ENCODE peak calls at places on chromosomes 6 and 20, in ten cellular contexts. U is cardiac muscle cell, B is epithelial cell of esophagus, P is fibroblast of the aortic adventitia, S is brain microvascular endothelial cell, T is RWPE1, I is nephron progenitor cell, M is coronary artery, O is lung, N is endothelial cell. V is an unnamed sample.

GRCh38 chr20:57662313-57663240 is 42.4 kb upstream of the ZBP1 start:
- DNase-seq in T (no peak), M (peak; percentile 72), U (no peak), N (no peak), B (no peak), I (peak; percentile 31), S (no peak), O (no peak), P (no peak), V (no peak)

GRCh38 chr6:28263946-28264345 is 3.0 kb upstream of the ZSCAN26 start:
- DNase-seq in S (no peak), N (no peak), I (no peak), M (no peak), P (no peak), U (no peak), B (no peak), T (no peak), O (no peak), V (no peak)

GRCh38 chr6:27829453-27830211 is 82.6 kb downstream of the OR2B2 start:
- DNase-seq in O (no peak), P (no peak), T (no peak), M (no peak), B (peak; percentile 13), I (no peak), S (no peak), U (no peak), N (no peak), V (no peak)

GRCh38 chr6:43901330-43902230 is 131.6 kb downstream of the VEGFA start:
- DNase-seq in S (no peak), I (no peak), N (no peak), M (no peak), T (no peak), P (no peak), B (no peak), U (no peak), O (no peak), V (no peak)

GRCh38 chr6:89985744-89986493 is 91.7 kb downstream of the GJA10 start:
- DNase-seq in N (no peak), B (no peak), M (no peak), T (no peak), O (no peak), P (peak; percentile 19), U (peak; percentile 83), I (no peak), S (peak; percentile 86), V (no peak)

GRCh38 chr20:62010551-62011402 is 54.9 kb downstream of the TAF4 start:
- DNase-seq in O (peak; percentile 48), I (peak; percentile 66), T (peak; percentile 80), S (peak; percentile 49), U (peak; percentile 64), B (peak; percentile 60), P (peak; percentile 65), N (peak; percentile 65), M (no peak), V (no peak)

GRCh38 chr20:10509411-10509810 is 74.3 kb downstream of the SLX4IP start:
- DNase-seq in B (no peak), S (no peak), M (no peak), P (no peak), N (no peak), O (no peak), T (no peak), I (no peak), U (no peak), V (no peak)

GRCh38 chr6:39003072-39003471 is 45.5 kb upstream of the GLP1R start:
- DNase-seq in O (no peak), S (no peak), U (peak; percentile 2), N (peak; percentile 69), T (no peak), B (peak; percentile 12), I (peak; percentile 26), M (no peak), P (no peak), V (no peak)

GRCh38 chr6:6494677-6495076 is 93.8 kb upstream of the LY86 start:
- DNase-seq in N (peak; percentile 79), M (no peak), O (peak; percentile 38), I (peak; percentile 61), U (no peak), P (no peak), S (no peak), B (peak; percentile 75), T (peak; percentile 44), V (no peak)

GRCh38 chr6:157079277-157079676 is 244.0 kb downstream of the TMEM242 start:
- DNase-seq in N (no peak), U (no peak), B (peak; percentile 20), O (no peak), I (no peak), T (no peak), P (no peak), S (no peak), M (no peak), V (no peak)

GRCh38 chr20:62161347-62161746 is 17.8 kb downstream of the SS18L1 start:
- DNase-seq in B (peak; percentile 87), P (no peak), U (peak; percentile 89), O (no peak), T (peak; percentile 98), N (no peak), I (no peak), S (peak; percentile 62), M (no peak), V (no peak)

GRCh38 chr6:118335325-118335724 is 212.8 kb upstream of the PLN start:
- DNase-seq in U (no peak), S (no peak), I (no peak), P (no peak), B (no peak), M (no peak), O (no peak), T (no peak), N (no peak), V (no peak)

GRCh38 chr6:147947521-147947920 is 395.1 kb upstream of the SASH1 start:
- DNase-seq in B (peak; percentile 27), N (no peak), M (no peak), U (peak; percentile 81), T (no peak), S (no peak), I (no peak), O (no peak), P (no peak), V (no peak)

GRCh38 chr6:163420315-163420667 is 5.8 kb downstream of the QKI start:
- DNase-seq in I (no peak), T (no peak), N (no peak), M (no peak), P (peak; percentile 20), S (no peak), U (no peak), B (no peak), O (no peak), V (no peak)
- TF ChIP-seq CTCF in I (no peak), T (no peak), N (no peak), M (no peak), P (no peak), S (no peak), U (no peak), B (no peak), O (no peak), V (no peak)

GRCh38 chr6:15623282-15624116 is 39.3 kb downstream of the DTNBP1 start:
- DNase-seq in P (peak; percentile 64), O (no peak), U (peak; percentile 53), I (no peak), N (no peak), S (no peak), T (peak; percentile 13), B (peak; percentile 23), M (no peak), V (no peak)
- TF ChIP-seq CTCF in P (peak; percentile 46), O (no peak), U (peak; percentile 47), I (peak; percentile 84), N (peak; percentile 89), S (peak; percentile 3), T (peak; percentile 74), B (peak; percentile 7), M (peak; percentile 79), V (peak; percentile 63)

DNA sequence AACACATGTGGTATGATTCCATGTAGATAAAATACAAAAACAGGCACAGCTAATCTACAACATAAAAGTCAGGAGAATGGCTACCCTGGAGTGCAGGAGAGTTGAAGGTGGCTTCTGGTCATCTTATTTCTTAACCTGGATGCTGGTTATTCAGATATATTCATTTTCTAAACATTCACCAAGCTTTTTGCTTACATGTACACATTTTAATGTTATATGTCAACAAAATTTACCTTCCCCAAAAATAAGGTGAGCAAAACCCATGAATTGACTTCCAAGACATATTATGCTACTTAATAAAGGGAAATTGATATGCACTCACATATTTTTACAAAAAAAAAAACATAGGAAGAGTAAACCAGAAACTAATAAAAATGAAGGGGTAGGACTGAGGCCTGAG is 50.6 kb downstream of the B4GALT5 start:
- DNase-seq in N (no peak), S (no peak), T (no peak), I (no peak), O (no peak), P (no peak), U (no peak), M (no peak), B (no peak), V (no peak)
- TF ChIP-seq CTCF in N (no peak), S (no peak), T (no peak), I (no peak), O (no peak), P (no peak), U (no peak), M (no peak), B (no peak), V (no peak)

GRCh38 chr6:29753309-29753644 is 30.0 kb downstream of the HLA-F start:
- DNase-seq in N (no peak), M (no peak), O (no peak), U (no peak), S (no peak), T (no peak), P (no peak), I (no peak), B (no peak), V (no peak)
- TF ChIP-seq CTCF in N (no peak), M (no peak), O (no peak), U (no peak), S (no peak), T (peak; percentile 57), P (no peak), I (peak; percentile 34), B (no peak), V (no peak)

DNA sequence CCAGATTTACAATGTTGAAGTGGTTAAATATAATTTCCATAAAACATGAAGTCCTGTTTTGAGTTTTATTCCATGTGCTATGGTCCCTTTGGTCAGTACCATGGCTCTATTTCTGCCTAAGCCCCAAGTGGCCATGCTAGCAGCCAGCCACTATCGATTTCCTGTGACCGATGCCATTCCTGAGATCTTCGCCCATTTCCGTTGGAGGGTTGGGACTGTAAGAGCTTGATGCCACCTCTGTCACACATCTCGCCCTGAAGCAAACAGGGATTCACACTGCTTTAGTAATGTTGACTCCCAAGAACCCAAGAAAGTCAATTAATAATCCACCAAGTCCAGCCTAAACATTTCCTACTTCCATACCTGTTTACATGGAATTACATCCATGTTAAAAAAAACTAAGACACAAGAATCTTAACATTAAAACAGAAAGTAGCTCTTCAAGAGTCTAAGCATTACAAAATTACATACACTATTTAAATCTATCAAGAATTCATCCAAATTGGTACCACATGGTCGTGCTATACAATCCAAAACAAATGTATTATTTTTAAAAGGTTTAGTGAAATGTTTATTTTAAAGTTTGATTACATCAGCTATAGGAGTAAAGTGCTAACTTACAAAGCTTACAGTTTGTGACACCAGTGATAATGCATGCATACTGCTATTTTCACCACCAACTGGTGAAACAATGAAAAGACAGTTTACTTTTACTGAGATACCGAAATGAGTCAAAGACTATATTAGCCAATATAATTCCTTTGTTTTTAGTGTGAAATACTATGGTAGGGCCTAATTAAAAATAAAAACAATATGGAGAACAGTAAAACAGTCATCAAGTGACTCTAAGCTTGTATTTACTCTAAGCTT is 2.5 kb downstream of the RBM39 start:
- DNase-seq in M (no peak), P (peak; percentile 56), T (no peak), S (no peak), I (no peak), B (peak; percentile 62), U (peak; percentile 64), N (no peak), O (no peak), V (no peak)
- TF ChIP-seq CTCF in M (no peak), P (peak; percentile 47), T (peak; percentile 75), S (peak; percentile 25), I (no peak), B (peak; percentile 32), U (peak; percentile 38), N (no peak), O (no peak), V (peak; percentile 45)

V was measured in osteocyte.